ENCODE peak calls at places on chromosomes 7 and 10, in five cellular contexts. Q is A549, J is K562, X is H1, O is HepG2. W is an unnamed sample.

GRCh38 chr7:16586081-16586874 is 59.3 kb downstream of the ANKMY2 start:
- DNase-seq in Q (no peak), O (no peak), X (no peak), J (no peak), W (no peak)

GRCh38 chr7:70630647-70631457 is 501.1 kb upstream of the GALNT17 start:
- DNase-seq in O (no peak), X (no peak), Q (no peak), J (no peak), W (no peak)

GRCh38 chr10:84903320-84903719 is 574.9 kb downstream of the CCSER2 start:
- DNase-seq in Q (no peak), O (no peak), X (no peak), J (no peak), W (no peak)

GRCh38 chr7:47526466-47526865 is 55.4 kb downstream of the TNS3 start:
- DNase-seq in O (no peak), Q (no peak), X (no peak), J (no peak), W (no peak)

GRCh38 chr7:154853727-154854095 is 149.2 kb downstream of the PAXIP1 start:
- DNase-seq in O (no peak), X (no peak), Q (no peak), J (no peak), W (no peak)

GRCh38 chr7:44959433-44959951 is 19.3 kb downstream of the MYO1G start:
- DNase-seq in Q (peak; percentile 46), O (no peak), X (no peak), J (peak; percentile 63), W (no peak)

GRCh38 chr10:88374392-88375145 is 208.5 kb downstream of the RNLS start:
- DNase-seq in X (no peak), O (no peak), J (no peak), Q (no peak), W (no peak)

GRCh38 chr7:93133020-93133419 is 15.2 kb downstream of the SAMD9L start:
- DNase-seq in Q (no peak), X (no peak), O (no peak), J (no peak), W (peak; percentile 23)

GRCh38 chr10:79079490-79080355 is 11.0 kb downstream of the ZMIZ1 start:
- DNase-seq in J (peak; percentile 72), O (no peak), Q (peak; percentile 41), X (no peak), W (peak; percentile 20)

DNA sequence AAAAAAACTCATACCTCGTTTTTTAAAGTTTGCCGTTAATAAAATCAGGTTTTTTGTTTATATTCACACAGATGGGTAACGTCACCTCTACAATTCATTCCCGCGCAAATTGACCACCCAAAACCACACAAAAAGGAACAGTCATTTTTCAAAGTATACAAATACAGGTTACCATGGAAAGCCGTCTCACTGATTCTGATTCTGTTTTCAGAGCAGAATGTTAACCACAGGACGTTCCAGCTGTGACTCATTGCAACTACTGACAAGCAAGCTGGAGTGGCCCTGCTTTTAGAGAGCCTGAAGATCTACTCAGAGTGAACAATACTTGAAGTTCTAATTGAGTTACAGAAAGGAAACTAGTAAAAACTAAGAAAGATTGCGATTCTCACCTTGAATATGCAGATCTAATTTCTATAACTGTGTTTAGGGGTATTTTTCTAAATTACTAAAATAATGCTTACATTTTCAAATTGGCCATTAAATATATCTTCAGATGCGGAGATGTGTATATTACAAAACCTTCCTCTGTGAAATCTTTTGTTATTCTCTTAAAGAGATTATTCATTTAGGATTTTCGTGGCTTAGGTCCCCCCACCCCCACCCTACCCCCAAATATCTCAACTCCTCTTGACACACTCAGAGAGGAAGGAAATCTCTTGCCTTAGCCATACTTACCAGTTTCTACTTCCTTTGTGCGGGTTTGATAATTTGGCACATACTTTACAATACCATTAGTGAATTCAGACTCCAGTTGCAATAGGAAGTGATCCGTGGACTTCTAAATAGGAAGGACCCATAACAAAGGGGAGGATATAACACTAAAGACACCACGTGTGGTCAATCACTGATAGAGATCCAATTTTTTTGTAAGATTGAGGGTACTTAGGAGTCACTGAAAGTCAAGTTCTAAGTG is 106.0 kb downstream of the CUBN start:
- DNase-seq in O (peak; percentile 48), J (peak; percentile 86), X (no peak), Q (peak; percentile 71), W (peak; percentile 96)
- TF ChIP-seq JUN in O (no peak), J (no peak), X (no peak), Q (no peak), W (peak; percentile 91)

DNA sequence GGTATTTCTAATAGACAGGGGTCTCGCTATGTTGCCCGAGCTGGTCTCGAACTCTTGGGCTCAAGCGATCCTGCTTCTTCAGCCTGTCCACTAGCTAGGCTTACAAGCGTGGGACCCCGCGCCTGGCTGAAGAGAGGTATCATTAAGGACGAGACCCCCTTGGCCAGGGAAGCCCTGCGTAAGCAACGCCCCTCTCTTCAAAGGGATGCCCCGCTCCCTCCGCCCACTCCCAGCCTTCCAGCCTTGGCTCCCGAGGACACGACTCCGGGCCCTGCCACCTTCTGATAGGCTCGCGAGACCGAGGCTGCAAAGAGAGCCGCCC is 220 bp upstream of the ZKSCAN5 start:
- DNase-seq in J (no peak), X (peak; percentile 94), O (peak; percentile 95), Q (no peak), W (no peak)
- TF ChIP-seq POLR2A in J (no peak), X (no peak), O (no peak), Q (no peak), W (no peak)

GRCh38 chr10:126924915-126925300 is 19.7 kb downstream of the DOCK1 start:
- DNase-seq in J (no peak), X (no peak), O (no peak), Q (no peak), W (no peak)

GRCh38 chr10:126921162-126921561 is 15.9 kb downstream of the DOCK1 start:
- DNase-seq in J (no peak), Q (no peak), O (no peak), X (no peak), W (no peak)

GRCh38 chr10:126919426-126919825 is 14.2 kb downstream of the DOCK1 start:
- DNase-seq in O (no peak), X (no peak), Q (no peak), J (no peak), W (peak; percentile 56)

GRCh38 chr10:126924180-126924914 is 19.1 kb downstream of the DOCK1 start:
- DNase-seq in J (no peak), Q (no peak), O (no peak), X (no peak), W (no peak)

DNA sequence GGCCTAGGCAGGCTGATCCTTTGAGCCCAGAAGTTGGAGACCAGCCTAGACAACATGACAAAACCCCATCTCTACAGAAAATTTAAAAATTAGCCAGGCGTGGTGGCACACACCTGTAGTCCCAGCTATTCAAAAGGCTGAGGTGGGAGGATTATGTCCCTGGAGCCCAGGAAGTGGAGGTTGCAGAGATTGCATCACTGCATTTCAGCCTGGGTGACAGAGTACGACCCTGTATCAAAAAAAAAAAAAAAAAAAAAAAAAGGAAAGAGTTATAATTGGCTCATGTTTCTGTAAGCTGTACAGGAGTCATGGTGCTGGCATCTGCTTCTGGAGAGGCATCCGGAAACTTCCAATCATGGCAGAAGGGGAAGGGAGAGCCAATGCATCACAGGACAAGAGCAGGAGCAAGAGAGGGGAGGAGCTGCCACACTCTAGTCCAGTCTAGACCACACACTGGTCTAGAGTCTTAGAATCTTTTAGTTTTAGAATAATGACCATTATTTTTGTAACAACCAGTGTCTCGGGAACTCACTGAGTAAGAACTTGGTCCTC is 16.8 kb downstream of the DOCK1 start:
- DNase-seq in Q (peak; percentile 23), O (no peak), J (no peak), X (no peak), W (no peak)
- TF ChIP-seq JUN in Q (no peak), O (no peak), J (no peak), X (no peak), W (no peak)

DNA sequence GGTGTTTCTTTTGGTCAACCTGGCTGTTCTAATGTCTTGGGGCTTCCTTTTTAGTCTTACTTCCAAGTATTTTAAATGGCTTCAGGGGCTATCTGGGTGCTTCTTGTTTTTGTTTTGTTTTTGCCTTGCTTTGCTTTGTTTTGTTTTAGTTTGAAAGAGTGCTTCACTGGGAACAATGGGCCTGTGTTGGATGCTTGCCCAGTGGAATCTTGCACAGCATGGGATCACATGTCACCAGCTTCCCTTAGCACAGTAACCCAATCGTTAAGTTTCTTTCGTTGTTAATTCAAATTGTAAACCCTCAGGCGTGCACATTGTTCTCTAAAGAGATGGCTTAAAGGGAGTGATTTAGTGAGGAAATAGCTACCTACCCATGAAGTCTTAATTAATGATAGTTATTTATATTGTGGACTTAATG is 8.9 kb downstream of the COL17A1 start:
- DNase-seq in O (no peak), Q (no peak), X (peak; percentile 50), J (no peak), W (peak; percentile 98)
- TF ChIP-seq POLR2A in O (no peak), Q (no peak), X (no peak), J (no peak), W (no peak)

W was measured in endothelial cell of umbilical vein.